ENCODE peak calls at places on chromosome X, in eight cellular contexts. M is PC-3, Y is left cardiac atrium, B is lung microvascular endothelial cell, K is fibroblast of pulmonary artery, R is Calu3, E is ACHN, F is CD14-positive monocyte. V is an unnamed sample.

GRCh38 chrX:103913356-103914020 is 48.9 kb upstream of the TMSB15B start:
- DNase-seq in M (peak), Y (no peak), B (no peak), K (peak), R (no peak), E (peak), F (no peak), V (peak)

GRCh38 chrX:106397788-106398538 is 213.8 kb upstream of the RADX start:
- DNase-seq in M (peak), Y (no peak), B (peak), K (peak), R (no peak), E (peak), F (no peak), V (peak)

GRCh38 chrX:110472265-110472664 is 113.6 kb downstream of the RTL9 start:
- DNase-seq in M (no peak), Y (no peak), B (no peak), K (no peak), R (no peak), E (no peak), F (no peak), V (no peak)

GRCh38 chrX:11423362-11423818 is 130.2 kb downstream of the AMELX start:
- DNase-seq in M (peak), Y (no peak), B (peak), K (peak), R (peak), E (peak), F (peak), V (peak)

GRCh38 chrX:8846271-8846670 is 45.1 kb upstream of the FAM9A start:
- DNase-seq in M (no peak), Y (no peak), B (no peak), K (no peak), R (peak), E (peak), F (no peak), V (peak)

GRCh38 chrX:1244164-1245076 is 24.2 kb upstream of the CSF2RA start:
- DNase-seq in M (peak), Y (no peak), B (no peak), K (no peak), R (peak), E (peak), F (no peak), V (peak)

GRCh38 chrX:129716507-129716906 is 22.3 kb upstream of the XPNPEP2 start:
- DNase-seq in M (no peak), Y (no peak), B (no peak), K (no peak), R (no peak), E (no peak), F (no peak), V (no peak)

GRCh38 chrX:137387646-137388045 is 178.3 kb upstream of the ZIC3 start:
- DNase-seq in M (no peak), Y (no peak), B (no peak), K (no peak), R (no peak), E (no peak), F (no peak), V (no peak)

GRCh38 chrX:153945956-153946909 is 1.8 kb upstream of the RENBP start:
- DNase-seq in M (no peak), Y (no peak), B (no peak), K (no peak), R (no peak), E (no peak), F (no peak), V (no peak)

GRCh38 chrX:150841466-150842197 is 56.8 kb downstream of the CD99L2 start:
- DNase-seq in M (peak), Y (no peak), B (no peak), K (peak), R (no peak), E (no peak), F (no peak), V (no peak)

GRCh38 chrX:13966071-13966850 is 63.4 kb downstream of the GEMIN8 start:
- DNase-seq in M (no peak), Y (peak), B (no peak), K (peak), R (no peak), E (no peak), F (no peak), V (no peak)

GRCh38 chrX:63746278-63746677 is 38.7 kb downstream of the ARHGEF9 start:
- DNase-seq in M (no peak), Y (no peak), B (peak), K (no peak), R (no peak), E (no peak), F (no peak), V (peak)

GRCh38 chrX:39819921-39820849 is 277.6 kb downstream of the BCOR start:
- DNase-seq in M (no peak), Y (peak), B (no peak), K (peak), R (no peak), E (no peak), F (no peak), V (no peak)

GRCh38 chrX:6095469-6095868 is 133.2 kb downstream of the NLGN4X start:
- DNase-seq in M (peak), Y (no peak), B (no peak), K (no peak), R (no peak), E (no peak), F (no peak), V (no peak)

GRCh38 chrX:125395626-125396025 is 76.0 kb downstream of the TEX13C start:
- DNase-seq in M (no peak), Y (no peak), B (no peak), K (no peak), R (no peak), E (no peak), F (no peak), V (no peak)

GRCh38 chrX:13653022-13653693 is at the start of gene TCEANC:
- DNase-seq in M (peak), Y (peak), B (peak), K (peak), R (peak), E (peak), F (peak), V (peak)

GRCh38 chrX:109264878-109265277 is 217.0 kb downstream of the GUCY2F start:
- DNase-seq in M (no peak), Y (no peak), B (no peak), K (no peak), R (no peak), E (no peak), F (no peak), V (no peak)

GRCh38 chrX:72102760-72103159 is 29.0 kb downstream of the RTL5 start:
- DNase-seq in M (no peak), Y (no peak), B (no peak), K (no peak), R (no peak), E (peak), F (no peak), V (peak)

GRCh38 chrX:17635231-17635630 is 102.1 kb upstream of the SCML1 start:
- DNase-seq in M (no peak), Y (no peak), B (no peak), K (peak), R (peak), E (no peak), F (no peak), V (peak)

GRCh38 chrX:25701876-25702275 is 436.3 kb upstream of the MAGEB18 start:
- DNase-seq in M (no peak), Y (no peak), B (no peak), K (no peak), R (no peak), E (no peak), F (no peak), V (no peak)

GRCh38 chrX:108167211-108167872 is 75.8 kb downstream of the ATG4A start:
- DNase-seq in M (peak), Y (no peak), B (peak), K (peak), R (peak), E (peak), F (no peak), V (peak)

GRCh38 chrX:48102874-48103374 is 27.5 kb upstream of the SPACA5B start:
- DNase-seq in M (no peak), Y (no peak), B (no peak), K (no peak), R (no peak), E (no peak), F (no peak), V (no peak)

GRCh38 chrX:139566981-139567380 is 36.4 kb downstream of the F9 start:
- DNase-seq in M (no peak), Y (no peak), B (no peak), K (no peak), R (no peak), E (no peak), F (no peak), V (no peak)

GRCh38 chrX:121831601-121832000 is 784.2 kb downstream of the GLUD2 start:
- DNase-seq in M (no peak), Y (no peak), B (no peak), K (peak), R (no peak), E (no peak), F (no peak), V (no peak)

GRCh38 chrX:101265869-101266428 is 25.2 kb downstream of the TAF7L start:
- DNase-seq in M (peak), Y (no peak), B (peak), K (peak), R (no peak), E (peak), F (no peak), V (peak)

V was measured in kidney tubule cell.